ENCODE peak calls at places on chromosome 19, in five cellular contexts. K is uterus; J is CD8-positive, alpha-beta T cell; S is PC-3; Y is ascending aorta. G is an unnamed sample.

GRCh38 chr19:29634731-29635130 is 28.6 kb downstream of the POP4 start:
- DNase-seq in K (no peak), J (no peak), S (no peak), Y (no peak), G (no peak)

GRCh38 chr19:29524912-29525870 is 603 bp upstream of the VSTM2B start:
- DNase-seq in K (no peak), J (no peak), S (no peak), Y (no peak), G (no peak)

GRCh38 chr19:54179921-54180452 is 7.0 kb upstream of the TMC4 start:
- DNase-seq in K (no peak), J (no peak), S (peak; percentile 16), Y (no peak), G (peak; percentile 58)

GRCh38 chr19:46297700-46298476 is 1.0 kb downstream of the HIF3A start:
- DNase-seq in K (peak; percentile 84), J (no peak), S (no peak), Y (peak; percentile 88), G (no peak)

GRCh38 chr19:6056801-6057650 is 53.3 kb downstream of the RFX2 start:
- DNase-seq in K (peak; percentile 87), J (no peak), S (peak; percentile 84), Y (peak; percentile 94), G (peak; percentile 98)

GRCh38 chr19:5037936-5038335 is 69.0 kb downstream of the KDM4B start:
- DNase-seq in K (no peak), J (no peak), S (no peak), Y (no peak), G (no peak)

GRCh38 chr19:57615346-57615745 is 1.3 kb downstream of the ZNF134 start:
- DNase-seq in K (no peak), J (no peak), S (no peak), Y (no peak), G (no peak)

GRCh38 chr19:10292206-10292788 is 2.5 kb downstream of the ICAM5 start:
- DNase-seq in K (peak; percentile 54), J (peak; percentile 41), S (peak; percentile 83), Y (peak; percentile 78), G (peak; percentile 55)

GRCh38 chr19:18558595-18558994 is 925 bp downstream of the KXD1 start:
- DNase-seq in K (no peak), J (no peak), S (no peak), Y (no peak), G (no peak)

GRCh38 chr19:53659292-53659691 is 27.5 kb downstream of the DPRX start:
- DNase-seq in K (no peak), J (no peak), S (peak; percentile 30), Y (no peak), G (peak; percentile 15)

GRCh38 chr19:33453207-33453736 is 68.3 kb downstream of the PEPD start:
- DNase-seq in K (no peak), J (no peak), S (no peak), Y (no peak), G (no peak)

GRCh38 chr19:29260477-29261317 is 47.7 kb upstream of the UQCRFS1 start:
- DNase-seq in K (no peak), J (no peak), S (no peak), Y (no peak), G (no peak)

GRCh38 chr19:7159105-7159933 is 89.8 kb downstream of the ZNF557 start:
- DNase-seq in K (peak; percentile 83), J (no peak), S (no peak), Y (peak; percentile 94), G (no peak)

GRCh38 chr19:33157906-33158305 is 26.0 kb downstream of the WDR88 start:
- DNase-seq in K (no peak), J (no peak), S (no peak), Y (no peak), G (no peak)

GRCh38 chr19:4208385-4209094 is 20.8 kb upstream of the EBI3 start:
- DNase-seq in K (no peak), J (no peak), S (peak; percentile 50), Y (no peak), G (peak; percentile 33)

GRCh38 chr19:4843647-4843965 is 12.1 kb upstream of the TICAM1 start:
- DNase-seq in K (no peak), J (no peak), S (no peak), Y (no peak), G (no peak)

GRCh38 chr19:29211562-29212416 is 1.2 kb downstream of the UQCRFS1 start:
- DNase-seq in K (no peak), J (no peak), S (peak; percentile 4), Y (no peak), G (no peak)

GRCh38 chr19:35002037-35002535 is 2.0 kb downstream of the GRAMD1A start:
- DNase-seq in K (no peak), J (no peak), S (no peak), Y (no peak), G (no peak)

GRCh38 chr19:19134687-19135158 is 3.6 kb downstream of the TMEM161A start:
- DNase-seq in K (no peak), J (no peak), S (no peak), Y (no peak), G (no peak)

GRCh38 chr19:3479177-3479818 is 1.0 kb downstream of the SMIM24 start:
- DNase-seq in K (no peak), J (peak; percentile 26), S (peak; percentile 5), Y (no peak), G (no peak)

GRCh38 chr19:17500447-17501198 is 10.8 kb upstream of the PGLS start:
- DNase-seq in K (no peak), J (no peak), S (no peak), Y (no peak), G (no peak)

GRCh38 chr19:46732966-46733692 is 12.7 kb upstream of the FKRP start:
- DNase-seq in K (no peak), J (no peak), S (peak; percentile 67), Y (no peak), G (no peak)

GRCh38 chr19:12733369-12733896 is 1.1 kb downstream of the TRIR start:
- DNase-seq in K (no peak), J (no peak), S (peak; percentile 53), Y (no peak), G (peak; percentile 41)

GRCh38 chr19:6802336-6803035 is 30.0 kb downstream of the VAV1 start:
- DNase-seq in K (no peak), J (peak; percentile 1), S (peak; percentile 24), Y (peak; percentile 72), G (peak; percentile 64)

GRCh38 chr19:50835785-50836542 is 2.6 kb upstream of the KLK15 start:
- DNase-seq in K (peak; percentile 29), J (peak; percentile 30), S (peak; percentile 62), Y (no peak), G (peak; percentile 31)

GRCh38 chr19:36116344-36116637 is 1.0 kb downstream of the TBCB start:
- DNase-seq in K (no peak), J (no peak), S (no peak), Y (no peak), G (no peak)
- TF ChIP-seq CTCF in K (no peak), J (no peak), S (no peak), Y (no peak), G (no peak)

GRCh38 chr19:2288010-2288742 is 6.2 kb upstream of the PEAK3 start:
- DNase-seq in K (no peak), J (no peak), S (no peak), Y (no peak), G (no peak)

GRCh38 chr19:2291185-2291751 is 9.3 kb upstream of the PEAK3 start:
- DNase-seq in K (no peak), J (no peak), S (no peak), Y (no peak), G (no peak)

GRCh38 chr19:2290441-2291184 is 8.6 kb upstream of the PEAK3 start:
- DNase-seq in K (no peak), J (no peak), S (no peak), Y (no peak), G (no peak)

GRCh38 chr19:2288743-2289713 is 7.1 kb upstream of the PEAK3 start:
- DNase-seq in K (no peak), J (no peak), S (no peak), Y (no peak), G (no peak)

GRCh38 chr19:2289714-2290435 is 7.9 kb upstream of the PEAK3 start:
- DNase-seq in K (no peak), J (no peak), S (no peak), Y (no peak), G (no peak)
- H3K4me3 ChIP-seq in K (no peak overlapping the region), J (peak overlapping the region; percentile 77), S (peak overlapping the region; percentile 51), Y (peak overlapping the region; percentile 58), G (no peak overlapping the region)

GRCh38 chr19:43624933-43625332 is 5.5 kb upstream of the ZNF428 start:
- DNase-seq in K (no peak), J (peak; percentile 75), S (no peak), Y (peak; percentile 71), G (peak; percentile 19)
- TF ChIP-seq CTCF in K (no peak), J (peak; percentile 51), S (no peak), Y (no peak), G (peak; percentile 26)

GRCh38 chr19:1169921-1170885 is 3.9 kb downstream of the SBNO2 start:
- DNase-seq in K (peak; percentile 89), J (no peak), S (peak; percentile 87), Y (no peak), G (peak; percentile 56)

GRCh38 chr19:1168877-1169791 is 4.9 kb downstream of the SBNO2 start:
- DNase-seq in K (peak; percentile 72), J (no peak), S (peak; percentile 83), Y (no peak), G (peak; percentile 81)

GRCh38 chr19:1166872-1167573 is 7.0 kb downstream of the SBNO2 start:
- DNase-seq in K (no peak), J (no peak), S (peak; percentile 28), Y (no peak), G (no peak)

GRCh38 chr19:1167687-1168561 is 6.1 kb downstream of the SBNO2 start:
- DNase-seq in K (no peak), J (no peak), S (peak; percentile 67), Y (no peak), G (no peak)

DNA sequence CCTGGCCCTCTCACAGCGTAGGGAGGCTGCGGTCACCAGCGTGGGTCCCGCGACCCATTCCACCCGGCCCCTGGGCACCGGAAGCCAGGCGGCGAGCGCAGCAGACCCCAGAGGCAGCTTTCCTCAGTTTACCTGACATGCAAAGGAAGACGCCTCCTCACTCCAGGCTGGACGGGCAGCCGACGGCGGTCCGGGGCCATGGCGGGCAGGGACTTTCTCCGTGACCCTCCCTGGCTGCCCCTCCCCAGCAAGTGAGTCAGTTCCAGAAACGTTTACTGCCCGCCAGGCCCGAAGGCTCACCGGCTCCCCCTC is 5.5 kb downstream of the SBNO2 start:
- DNase-seq in K (no peak), J (no peak), S (no peak), Y (no peak), G (no peak)
- H3K4me3 ChIP-seq in K (peak overlapping the region; percentile 45), J (no peak overlapping the region), S (peak overlapping the region; percentile 82), Y (no peak overlapping the region), G (peak overlapping the region; percentile 31)

DNA sequence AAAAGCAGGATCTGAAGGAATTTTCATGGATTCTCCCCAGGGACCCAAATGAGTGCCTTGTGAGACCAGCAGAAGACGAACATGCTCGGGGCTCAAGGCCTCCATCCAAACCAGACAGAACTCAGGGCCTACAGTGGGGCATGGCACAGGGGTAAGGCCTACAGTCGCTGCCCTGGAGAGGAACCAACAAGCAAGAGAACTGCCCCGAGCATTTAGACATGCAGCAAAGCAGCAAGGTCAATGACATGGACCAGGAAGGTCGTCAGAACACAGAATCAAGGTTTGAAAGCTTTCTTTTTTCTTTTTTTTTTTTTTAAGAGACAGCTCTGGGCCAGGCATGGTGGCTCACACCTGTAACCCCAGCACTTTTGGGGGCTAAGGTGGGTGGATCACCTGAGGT is 17.3 kb downstream of the EPS15L1 start:
- DNase-seq in K (no peak), J (no peak), S (no peak), Y (no peak), G (no peak)
- TF ChIP-seq CTCF in K (no peak), J (no peak), S (no peak), Y (no peak), G (no peak)

GRCh38 chr19:42132030-42132628 is at the start of gene POU2F2:
- DNase-seq in K (peak; percentile 19), J (peak; percentile 66), S (no peak), Y (no peak), G (no peak)
- H3K4me3 ChIP-seq in K (no peak within 1 kb of the TSS), J (peak within 1 kb of the TSS; percentile 96), S (peak within 1 kb of the TSS; percentile 66), Y (peak within 1 kb of the TSS; percentile 51), G (peak within 1 kb of the TSS; percentile 32)